ENCODE peak calls at places on chromosomes 2 and 18, in six cellular contexts. J is AG09309, N is left ventricle myocardium inferior, Y is foreskin fibroblast, A is HTR-8/SVneo, V is NCI-H2029 treated with DMSO at 0.1 percent for 48 hours. K is an unnamed sample.
A peak's percentile ranks its signal among the peaks of the same experiment; 100 is the strongest.

GRCh38 chr18:63440897-63441296 is 18.6 kb upstream of the VPS4B start:
- DNase-seq in J (no peak), N (no peak), Y (no peak), A (no peak), V (no peak), K (no peak)

GRCh38 chr2:63581266-63581961 is 6.9 kb downstream of the WDPCP start:
- DNase-seq in J (no peak), N (peak; percentile 20), Y (peak; percentile 15), A (no peak), V (no peak), K (peak; percentile 36)

GRCh38 chr2:171557363-171557762 is 35.1 kb downstream of the CYBRD1 start:
- DNase-seq in J (no peak), N (no peak), Y (no peak), A (no peak), V (no peak), K (no peak)

GRCh38 chr2:174580951-174581350 is 16.7 kb downstream of the WIPF1 start:
- DNase-seq in J (no peak), N (no peak), Y (no peak), A (no peak), V (no peak), K (no peak)

GRCh38 chr2:170819941-170820646 is 3.4 kb downstream of the GAD1 start:
- DNase-seq in J (no peak), N (no peak), Y (no peak), A (no peak), V (no peak), K (no peak)

GRCh38 chr2:147214900-147215299 is 629.9 kb upstream of the ACVR2A start:
- DNase-seq in J (no peak), N (no peak), Y (peak; percentile 47), A (no peak), V (peak; percentile 23), K (no peak)

GRCh38 chr2:86807462-86808275 is 17.0 kb upstream of the CD8A start:
- DNase-seq in J (no peak), N (peak; percentile 44), Y (peak; percentile 44), A (peak; percentile 76), V (peak; percentile 21), K (no peak)

GRCh38 chr2:12169060-12169406 is 422.6 kb downstream of the LPIN1 start:
- DNase-seq in J (peak; percentile 34), N (no peak), Y (peak; percentile 90), A (no peak), V (no peak), K (peak; percentile 34)

GRCh38 chr2:101843471-101843870 is 146.0 kb downstream of the MAP4K4 start:
- DNase-seq in J (no peak), N (no peak), Y (no peak), A (no peak), V (no peak), K (no peak)

GRCh38 chr2:16277117-16277516 is 336.8 kb downstream of the MYCN start:
- DNase-seq in J (no peak), N (no peak), Y (no peak), A (no peak), V (no peak), K (no peak)

GRCh38 chr18:55546873-55547704 is 40.9 kb downstream of the TCF4 start:
- DNase-seq in J (peak; percentile 21), N (no peak), Y (peak; percentile 70), A (peak; percentile 1), V (no peak), K (peak; percentile 10)

GRCh38 chr2:10408649-10409579 is 39.2 kb downstream of the ODC1 start:
- DNase-seq in J (no peak), N (peak; percentile 67), Y (peak; percentile 88), A (peak; percentile 87), V (peak; percentile 85), K (peak; percentile 20)

GRCh38 chr2:78676921-78677696 is 348.4 kb upstream of the REG3G start:
- DNase-seq in J (no peak), N (no peak), Y (no peak), A (no peak), V (no peak), K (no peak)

GRCh38 chr18:22783662-22784076 is 149.5 kb upstream of the RBBP8 start:
- DNase-seq in J (no peak), N (no peak), Y (no peak), A (no peak), V (no peak), K (no peak)

GRCh38 chr18:54805571-54806334 is 22.5 kb upstream of the RAB27B start:
- DNase-seq in J (peak; percentile 48), N (no peak), Y (peak; percentile 90), A (peak; percentile 23), V (no peak), K (no peak)

GRCh38 chr2:240297553-240298315 is 137.7 kb upstream of the GPC1 start:
- DNase-seq in J (no peak), N (no peak), Y (no peak), A (no peak), V (no peak), K (no peak)

GRCh38 chr18:67672142-67672541 is 155.6 kb upstream of the DSEL start:
- DNase-seq in J (no peak), N (no peak), Y (peak; percentile 75), A (no peak), V (no peak), K (no peak)

GRCh38 chr18:49704334-49704733 is 109.0 kb downstream of the ACAA2 start:
- DNase-seq in J (no peak), N (no peak), Y (no peak), A (no peak), V (peak; percentile 58), K (no peak)

GRCh38 chr2:86064006-86064405 is 41.7 kb downstream of the POLR1A start:
- DNase-seq in J (peak; percentile 64), N (no peak), Y (peak; percentile 52), A (no peak), V (no peak), K (no peak)

GRCh38 chr2:38483773-38484501 is 106.9 kb upstream of the ATL2 start:
- DNase-seq in J (no peak), N (no peak), Y (no peak), A (no peak), V (no peak), K (no peak)

GRCh38 chr2:48347712-48348111 is 182.2 kb upstream of the STON1 start:
- DNase-seq in J (peak; percentile 1), N (no peak), Y (no peak), A (no peak), V (no peak), K (no peak)

GRCh38 chr18:58135170-58135569 is 91.1 kb downstream of the NEDD4L start:
- DNase-seq in J (peak; percentile 92), N (no peak), Y (peak; percentile 83), A (no peak), V (no peak), K (peak; percentile 76)

GRCh38 chr18:55152801-55153200 is 193.5 kb upstream of the CCDC68 start:
- DNase-seq in J (no peak), N (no peak), Y (peak; percentile 80), A (no peak), V (no peak), K (no peak)

GRCh38 chr2:188623995-188624643 is 332.4 kb downstream of the GULP1 start:
- DNase-seq in J (no peak), N (no peak), Y (peak; percentile 72), A (no peak), V (no peak), K (peak; percentile 59)